ENCODE peak calls at places on chromosomes 13 and 19, in eight cellular contexts. One of them, this sample, is unnamed.

GRCh38 chr19:47274071-47274890 is at the start of gene INAFM1:
- DNase-seq in PC-9: peak; percentile 86
- DNase-seq in thoracic aorta: peak; percentile 91
- DNase-seq in neural progenitor cell: peak; percentile 95
- DNase-seq in mammary epithelial cell: peak; percentile 94
- DNase-seq in body of pancreas: peak; percentile 99
- DNase-seq in upper lobe of left lung: peak; percentile 99
- DNase-seq in tibial nerve: peak; percentile 98
- DNase-seq in this sample: peak; percentile 78

GRCh38 chr19:31054430-31054829 is 294.8 kb downstream of the TSHZ3 start:
- DNase-seq in thoracic aorta: no peak
- DNase-seq in body of pancreas: no peak
- DNase-seq in PC-9: no peak
- DNase-seq in upper lobe of left lung: no peak
- DNase-seq in tibial nerve: no peak
- DNase-seq in mammary epithelial cell: peak; percentile 43
- DNase-seq in neural progenitor cell: peak; percentile 82
- DNase-seq in this sample: peak; percentile 58

GRCh38 chr13:101065314-101065713 is 351.0 kb downstream of the NALCN start:
- DNase-seq in mammary epithelial cell: no peak
- DNase-seq in thoracic aorta: no peak
- DNase-seq in neural progenitor cell: no peak
- DNase-seq in tibial nerve: peak; percentile 9
- DNase-seq in upper lobe of left lung: no peak
- DNase-seq in PC-9: no peak
- DNase-seq in body of pancreas: no peak
- DNase-seq in this sample: no peak

GRCh38 chr19:14683439-14683838 is 6.4 kb upstream of the ZNF333 start:
- DNase-seq in thoracic aorta: no peak
- DNase-seq in mammary epithelial cell: no peak
- DNase-seq in PC-9: no peak
- DNase-seq in tibial nerve: no peak
- DNase-seq in body of pancreas: no peak
- DNase-seq in upper lobe of left lung: peak; percentile 52
- DNase-seq in neural progenitor cell: no peak
- DNase-seq in this sample: no peak

GRCh38 chr13:90416938-90417337 is 930.5 kb upstream of the MIR17HG start:
- DNase-seq in mammary epithelial cell: no peak
- DNase-seq in upper lobe of left lung: no peak
- DNase-seq in PC-9: no peak
- DNase-seq in body of pancreas: no peak
- DNase-seq in thoracic aorta: no peak
- DNase-seq in neural progenitor cell: peak; percentile 15
- DNase-seq in tibial nerve: no peak
- DNase-seq in this sample: no peak

GRCh38 chr19:40611096-40611495 is 9.9 kb downstream of the LTBP4 start:
- DNase-seq in PC-9: no peak
- DNase-seq in upper lobe of left lung: peak; percentile 78
- DNase-seq in body of pancreas: no peak
- DNase-seq in mammary epithelial cell: peak; percentile 73
- DNase-seq in thoracic aorta: no peak
- DNase-seq in neural progenitor cell: no peak
- DNase-seq in tibial nerve: no peak
- DNase-seq in this sample: peak; percentile 68

GRCh38 chr19:50695251-50696064 is 24.1 kb downstream of the SHANK1 start:
- DNase-seq in body of pancreas: no peak
- DNase-seq in mammary epithelial cell: no peak
- DNase-seq in upper lobe of left lung: no peak
- DNase-seq in neural progenitor cell: peak; percentile 85
- DNase-seq in PC-9: no peak
- DNase-seq in thoracic aorta: no peak
- DNase-seq in tibial nerve: no peak
- DNase-seq in this sample: no peak

GRCh38 chr19:6769006-6769637 is 1.9 kb upstream of the SH2D3A start:
- DNase-seq in tibial nerve: no peak
- DNase-seq in upper lobe of left lung: no peak
- DNase-seq in mammary epithelial cell: no peak
- DNase-seq in thoracic aorta: no peak
- DNase-seq in body of pancreas: no peak
- DNase-seq in neural progenitor cell: peak; percentile 64
- DNase-seq in PC-9: no peak
- DNase-seq in this sample: no peak

GRCh38 chr13:44768233-44768632 is 192.1 kb upstream of the TSC22D1 start:
- DNase-seq in body of pancreas: no peak
- DNase-seq in neural progenitor cell: no peak
- DNase-seq in mammary epithelial cell: no peak
- DNase-seq in upper lobe of left lung: no peak
- DNase-seq in PC-9: no peak
- DNase-seq in tibial nerve: no peak
- DNase-seq in thoracic aorta: no peak
- DNase-seq in this sample: peak; percentile 48

GRCh38 chr19:12985049-12985776 is 10.1 kb upstream of the NFIX start:
- DNase-seq in upper lobe of left lung: peak; percentile 70
- DNase-seq in body of pancreas: peak; percentile 54
- DNase-seq in thoracic aorta: no peak
- DNase-seq in mammary epithelial cell: peak; percentile 37
- DNase-seq in neural progenitor cell: peak; percentile 36
- DNase-seq in PC-9: peak; percentile 83
- DNase-seq in tibial nerve: peak; percentile 73
- DNase-seq in this sample: no peak

GRCh38 chr13:45849408-45849807 is 2.1 kb downstream of the SIAH3 start:
- DNase-seq in upper lobe of left lung: no peak
- DNase-seq in body of pancreas: no peak
- DNase-seq in tibial nerve: no peak
- DNase-seq in thoracic aorta: no peak
- DNase-seq in neural progenitor cell: no peak
- DNase-seq in mammary epithelial cell: no peak
- DNase-seq in PC-9: no peak
- DNase-seq in this sample: no peak

GRCh38 chr13:36509369-36509768 is 77.1 kb downstream of the CCNA1 start:
- DNase-seq in thoracic aorta: no peak
- DNase-seq in PC-9: no peak
- DNase-seq in body of pancreas: no peak
- DNase-seq in upper lobe of left lung: no peak
- DNase-seq in mammary epithelial cell: no peak
- DNase-seq in neural progenitor cell: peak; percentile 35
- DNase-seq in tibial nerve: no peak
- DNase-seq in this sample: no peak

GRCh38 chr19:33426621-33427475 is 53.3 kb downstream of the CEBPG start:
- DNase-seq in thoracic aorta: no peak
- DNase-seq in neural progenitor cell: no peak
- DNase-seq in upper lobe of left lung: no peak
- DNase-seq in tibial nerve: no peak
- DNase-seq in PC-9: no peak
- DNase-seq in mammary epithelial cell: no peak
- DNase-seq in body of pancreas: no peak
- DNase-seq in this sample: no peak

GRCh38 chr13:101473458-101473857 is 21.0 kb downstream of the ITGBL1 start:
- DNase-seq in neural progenitor cell: no peak
- DNase-seq in tibial nerve: no peak
- DNase-seq in upper lobe of left lung: no peak
- DNase-seq in thoracic aorta: no peak
- DNase-seq in mammary epithelial cell: peak; percentile 82
- DNase-seq in PC-9: no peak
- DNase-seq in body of pancreas: no peak
- DNase-seq in this sample: peak; percentile 76

GRCh38 chr19:56091066-56091490 is 30.0 kb downstream of the ZNF787 start:
- DNase-seq in mammary epithelial cell: peak; percentile 90
- DNase-seq in neural progenitor cell: no peak
- DNase-seq in thoracic aorta: no peak
- DNase-seq in body of pancreas: no peak
- DNase-seq in tibial nerve: no peak
- DNase-seq in PC-9: peak; percentile 99
- DNase-seq in upper lobe of left lung: no peak
- DNase-seq in this sample: peak; percentile 90

GRCh38 chr13:98664047-98664446 is 87.1 kb upstream of the STK24 start:
- DNase-seq in PC-9: no peak
- DNase-seq in thoracic aorta: no peak
- DNase-seq in body of pancreas: no peak
- DNase-seq in tibial nerve: no peak
- DNase-seq in mammary epithelial cell: peak; percentile 96
- DNase-seq in neural progenitor cell: no peak
- DNase-seq in upper lobe of left lung: no peak
- DNase-seq in this sample: peak; percentile 89

GRCh38 chr19:18920400-18920799 is 885 bp downstream of the DDX49 start:
- DNase-seq in PC-9: no peak
- DNase-seq in body of pancreas: no peak
- DNase-seq in mammary epithelial cell: no peak
- DNase-seq in thoracic aorta: no peak
- DNase-seq in neural progenitor cell: no peak
- DNase-seq in upper lobe of left lung: no peak
- DNase-seq in tibial nerve: no peak
- DNase-seq in this sample: no peak

GRCh38 chr13:101875717-101876393 is 423.4 kb downstream of the ITGBL1 start:
- DNase-seq in tibial nerve: peak; percentile 23
- DNase-seq in PC-9: peak; percentile 95
- DNase-seq in mammary epithelial cell: peak; percentile 91
- DNase-seq in neural progenitor cell: no peak
- DNase-seq in upper lobe of left lung: no peak
- DNase-seq in thoracic aorta: no peak
- DNase-seq in body of pancreas: no peak
- DNase-seq in this sample: peak; percentile 81

GRCh38 chr19:42657551-42657950 is 62.8 kb upstream of the CEACAM8 start:
- DNase-seq in upper lobe of left lung: no peak
- DNase-seq in neural progenitor cell: no peak
- DNase-seq in body of pancreas: no peak
- DNase-seq in mammary epithelial cell: peak; percentile 25
- DNase-seq in tibial nerve: no peak
- DNase-seq in thoracic aorta: no peak
- DNase-seq in PC-9: no peak
- DNase-seq in this sample: peak; percentile 41

GRCh38 chr19:38838208-38838985 is 6.8 kb upstream of the ECH1 start:
- DNase-seq in body of pancreas: no peak
- DNase-seq in upper lobe of left lung: peak; percentile 41
- DNase-seq in tibial nerve: no peak
- DNase-seq in mammary epithelial cell: peak; percentile 98
- DNase-seq in thoracic aorta: no peak
- DNase-seq in neural progenitor cell: no peak
- DNase-seq in PC-9: peak; percentile 98
- DNase-seq in this sample: peak; percentile 95
- H3K4me3 ChIP-seq in body of pancreas: no peak overlapping the region
- H3K4me3 ChIP-seq in upper lobe of left lung: no peak overlapping the region
- H3K4me3 ChIP-seq in tibial nerve: no peak overlapping the region
- H3K4me3 ChIP-seq in mammary epithelial cell: no peak overlapping the region
- H3K4me3 ChIP-seq in thoracic aorta: no peak overlapping the region
- H3K4me3 ChIP-seq in neural progenitor cell: no peak overlapping the region
- H3K4me3 ChIP-seq in PC-9: peak overlapping the region; percentile 34
- H3K4me3 ChIP-seq in this sample: no peak overlapping the region

GRCh38 chr19:38849746-38850230 is at the start of gene HNRNPL:
- DNase-seq in mammary epithelial cell: no peak
- DNase-seq in upper lobe of left lung: peak; percentile 99
- DNase-seq in tibial nerve: no peak
- DNase-seq in body of pancreas: no peak
- DNase-seq in neural progenitor cell: no peak
- DNase-seq in PC-9: no peak
- DNase-seq in thoracic aorta: no peak
- DNase-seq in this sample: no peak
- TF ChIP-seq CTCF in mammary epithelial cell: peak; percentile 4
- TF ChIP-seq CTCF in upper lobe of left lung: peak; percentile 78
- TF ChIP-seq CTCF in tibial nerve: peak; percentile 81
- TF ChIP-seq CTCF in body of pancreas: peak; percentile 41
- TF ChIP-seq CTCF in neural progenitor cell: peak; percentile 40
- TF ChIP-seq CTCF in PC-9: peak; percentile 63
- TF ChIP-seq CTCF in thoracic aorta: no peak
- TF ChIP-seq CTCF in this sample: peak; percentile 60

GRCh38 chr19:52725528-52725961 is 9.3 kb downstream of the ZNF611 start:
- DNase-seq in PC-9: no peak
- DNase-seq in upper lobe of left lung: no peak
- DNase-seq in neural progenitor cell: no peak
- DNase-seq in mammary epithelial cell: no peak
- DNase-seq in tibial nerve: no peak
- DNase-seq in thoracic aorta: no peak
- DNase-seq in body of pancreas: no peak
- DNase-seq in this sample: no peak
- H3K36me3 ChIP-seq in PC-9: peaks cover 5% of the 10 kb centered on the region
- H3K36me3 ChIP-seq in upper lobe of left lung: peaks cover 61% of the 10 kb centered on the region
- H3K36me3 ChIP-seq in neural progenitor cell: no peaks in the 10 kb centered on the region
- H3K36me3 ChIP-seq in mammary epithelial cell: peaks cover 1% of the 10 kb centered on the region
- H3K36me3 ChIP-seq in tibial nerve: peaks cover 7% of the 10 kb centered on the region
- H3K36me3 ChIP-seq in thoracic aorta: peaks cover 20% of the 10 kb centered on the region
- H3K36me3 ChIP-seq in body of pancreas: peaks cover 8% of the 10 kb centered on the region
- H3K36me3 ChIP-seq in this sample: peaks cover 4% of the 10 kb centered on the region

DNA sequence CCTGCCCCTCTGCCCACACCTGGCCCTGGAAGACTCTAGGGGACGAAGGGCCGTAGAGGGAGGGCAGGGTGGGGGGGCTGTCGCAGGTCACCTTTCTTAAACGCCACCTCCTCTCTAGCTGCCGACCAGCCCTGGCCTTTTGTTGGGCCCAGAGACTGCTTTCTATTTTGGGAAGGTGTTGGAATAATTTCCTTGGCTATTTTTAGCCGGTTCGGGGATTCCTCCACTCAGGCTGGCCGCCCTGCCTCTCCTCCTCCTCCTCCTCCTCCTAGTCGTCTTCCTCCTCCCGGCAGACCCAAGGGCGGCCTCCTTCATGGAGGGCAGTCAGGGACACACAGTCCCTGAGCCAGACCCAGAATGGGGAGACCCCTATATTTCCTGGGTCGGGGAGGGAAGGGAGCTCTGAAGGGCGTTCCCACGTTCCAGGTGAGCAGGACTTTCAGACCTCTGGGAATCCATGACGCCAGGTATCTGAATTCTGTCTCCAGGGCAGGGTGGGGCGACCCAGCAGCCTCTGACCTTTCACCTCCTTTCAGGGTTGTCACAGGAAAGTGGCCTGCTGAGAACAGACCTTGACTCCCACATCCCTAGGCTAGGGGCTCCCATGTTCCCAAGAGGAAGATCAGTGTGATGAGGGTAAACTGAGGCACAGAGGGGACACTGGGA is 19.9 kb downstream of the GADD45B start:
- DNase-seq in neural progenitor cell: no peak
- DNase-seq in upper lobe of left lung: peak; percentile 77
- DNase-seq in PC-9: no peak
- DNase-seq in body of pancreas: no peak
- DNase-seq in thoracic aorta: no peak
- DNase-seq in mammary epithelial cell: no peak
- DNase-seq in tibial nerve: no peak
- DNase-seq in this sample: no peak
- H3K4me3 ChIP-seq in neural progenitor cell: no peak overlapping the region
- H3K4me3 ChIP-seq in upper lobe of left lung: peak overlapping the region; percentile 53
- H3K4me3 ChIP-seq in PC-9: peak overlapping the region; percentile 62
- H3K4me3 ChIP-seq in body of pancreas: no peak overlapping the region
- H3K4me3 ChIP-seq in thoracic aorta: peak overlapping the region; percentile 73
- H3K4me3 ChIP-seq in mammary epithelial cell: no peak overlapping the region
- H3K4me3 ChIP-seq in tibial nerve: peak overlapping the region; percentile 43
- H3K4me3 ChIP-seq in this sample: no peak overlapping the region

GRCh38 chr19:54724644-54725043 is 402 bp downstream of the KIR3DL3 start:
- DNase-seq in body of pancreas: no peak
- DNase-seq in upper lobe of left lung: no peak
- DNase-seq in thoracic aorta: no peak
- DNase-seq in mammary epithelial cell: no peak
- DNase-seq in PC-9: no peak
- DNase-seq in tibial nerve: no peak
- DNase-seq in neural progenitor cell: no peak
- DNase-seq in this sample: no peak
- TF ChIP-seq CTCF in body of pancreas: no peak
- TF ChIP-seq CTCF in upper lobe of left lung: no peak
- TF ChIP-seq CTCF in thoracic aorta: no peak
- TF ChIP-seq CTCF in mammary epithelial cell: no peak
- TF ChIP-seq CTCF in PC-9: no peak
- TF ChIP-seq CTCF in tibial nerve: no peak
- TF ChIP-seq CTCF in neural progenitor cell: no peak
- TF ChIP-seq CTCF in this sample: no peak

This sample was measured in bronchial epithelial cell.